ENCODE peak calls at places on chromosomes 4 and X, in eight cellular contexts. J is K562, C is H1, X is endothelial cell of umbilical vein, O is HepG2, P is HCT116, F is GM12878, I is A549. E is an unnamed sample. For H3K4me1, the result is how much of the 10 kb centered on the place peaks cover.

GRCh38 chr4:156946508-156947197 is 24.9 kb downstream of the PDGFC start:
- DNase-seq in P (peak), C (no peak), J (no peak), O (no peak), F (no peak), I (peak), X (peak), E (no peak)

GRCh38 chrX:48938721-48939416 is 18.5 kb downstream of the OTUD5 start:
- DNase-seq in O (no peak), F (peak), J (no peak), P (no peak), X (no peak), C (no peak), I (no peak), E (no peak)

GRCh38 chr4:158519226-158519625 is 2.5 kb upstream of the RXFP1 start:
- DNase-seq in J (no peak), I (no peak), P (no peak), O (no peak), C (no peak), X (no peak), F (no peak), E (no peak)

GRCh38 chrX:63686878-63687714 is 97.9 kb downstream of the ARHGEF9 start:
- DNase-seq in C (peak), X (peak), P (peak), O (peak), I (peak), F (peak), J (peak), E (peak)

GRCh38 chr4:164293776-164294175 is 460.2 kb upstream of the SMIM31 start:
- DNase-seq in I (no peak), X (no peak), P (no peak), F (no peak), C (no peak), O (no peak), J (no peak), E (no peak)

GRCh38 chrX:83771664-83772063 is 89.3 kb upstream of the CYLC1 start:
- DNase-seq in J (no peak), P (no peak), F (no peak), I (no peak), C (no peak), X (no peak), O (no peak), E (no peak)

GRCh38 chr4:6277139-6277802 is 7.6 kb downstream of the WFS1 start:
- DNase-seq in F (no peak), P (no peak), X (no peak), O (peak), C (no peak), I (no peak), J (no peak), E (no peak)

GRCh38 chr4:151676301-151676700 is 84.5 kb downstream of the GATB start:
- DNase-seq in X (peak), C (no peak), P (peak), I (no peak), F (no peak), J (no peak), O (no peak), E (no peak)

GRCh38 chrX:3360881-3361280 is 14.4 kb upstream of the MXRA5 start:
- DNase-seq in J (no peak), P (no peak), I (no peak), C (no peak), X (no peak), F (no peak), O (no peak), E (no peak)

GRCh38 chr4:164768516-164768915 is 14.6 kb downstream of the SMIM31 start:
- DNase-seq in O (no peak), X (no peak), P (peak), I (no peak), C (no peak), J (no peak), F (no peak), E (no peak)

GRCh38 chrX:120207009-120207610 is 43.5 kb upstream of the ZBTB33 start:
- DNase-seq in X (no peak), F (no peak), J (no peak), P (no peak), I (no peak), C (no peak), O (no peak), E (no peak)

GRCh38 chr4:71333960-71334951 is 4.6 kb upstream of the SLC4A4 start:
- DNase-seq in J (no peak), F (no peak), O (no peak), P (no peak), C (no peak), X (no peak), I (no peak), E (no peak)

GRCh38 chr4:53852343-53852742 is 212.1 kb downstream of the CHIC2 start:
- DNase-seq in P (no peak), I (no peak), C (no peak), X (no peak), F (no peak), O (no peak), J (no peak), E (no peak)

GRCh38 chrX:152897216-152898144 is at the start of gene ZNF185:
- DNase-seq in C (peak), O (no peak), F (no peak), I (peak), P (no peak), X (peak), J (no peak), E (peak)

GRCh38 chr4:53532521-53532920 is 58.8 kb downstream of the LNX1 start:
- DNase-seq in J (no peak), C (no peak), X (no peak), O (no peak), F (no peak), I (no peak), P (no peak), E (no peak)

GRCh38 chr4:4689694-4690440 is 148.0 kb upstream of the STX18 start:
- DNase-seq in X (no peak), C (no peak), O (no peak), I (no peak), P (no peak), F (peak), J (no peak), E (no peak)

GRCh38 chr4:11503166-11503565 is 74.5 kb upstream of the HS3ST1 start:
- DNase-seq in X (no peak), F (no peak), I (no peak), J (no peak), C (no peak), P (no peak), O (no peak), E (no peak)

GRCh38 chr4:18366762-18367358 is 345.3 kb upstream of the LCORL start:
- DNase-seq in P (no peak), I (no peak), F (peak), J (peak), O (peak), C (no peak), X (peak), E (peak)

GRCh38 chrX:153944140-153944799 is at the start of gene RENBP:
- DNase-seq in I (no peak), C (no peak), P (no peak), J (peak), O (no peak), X (no peak), F (no peak), E (peak)

GRCh38 chrX:154534526-154535322 is 11.9 kb downstream of the G6PD start:
- DNase-seq in X (peak), C (peak), F (peak), I (peak), O (peak), J (peak), P (peak), E (peak)

GRCh38 chrX:154734101-154734781 is 16.6 kb downstream of the GAB3 start:
- DNase-seq in I (no peak), J (peak), F (no peak), X (peak), C (no peak), P (no peak), O (no peak), E (no peak)

GRCh38 chrX:77597090-77597489 is 149.9 kb downstream of the FGF16 start:
- DNase-seq in J (no peak), P (no peak), O (no peak), X (peak), I (peak), F (no peak), C (no peak), E (peak)

GRCh38 chr4:42172921-42173320 is 20.5 kb upstream of the BEND4 start:
- DNase-seq in F (no peak), J (no peak), C (no peak), I (no peak), X (no peak), O (no peak), P (no peak), E (no peak)

GRCh38 chr4:143335979-143336827 is 473 bp upstream of the GAB1 start:
- DNase-seq in F (no peak), X (peak), J (peak), I (peak), O (peak), P (no peak), C (peak), E (peak)

GRCh38 chr4:169062861-169063197 is 52.8 kb upstream of the CBR4 start:
- DNase-seq in O (peak), P (no peak), C (no peak), I (no peak), X (no peak), F (no peak), J (no peak), E (no peak)

GRCh38 chrX:133134282-133134681 is 37.4 kb upstream of the USP26 start:
- DNase-seq in J (no peak), O (no peak), I (no peak), X (no peak), C (no peak), P (no peak), F (no peak), E (no peak)

GRCh38 chr4:168748807-168749206 is 252.0 kb downstream of the PALLD start:
- DNase-seq in I (no peak), C (no peak), X (no peak), J (no peak), P (no peak), F (no peak), O (no peak), E (no peak)

GRCh38 chr4:8346838-8347605 is 77.5 kb downstream of the HTRA3 start:
- DNase-seq in F (no peak), X (peak), C (no peak), O (no peak), P (no peak), J (no peak), I (no peak), E (peak)

GRCh38 chrX:154445776-154446175 is 1.8 kb downstream of the FAM50A start:
- DNase-seq in J (no peak), O (no peak), X (no peak), F (no peak), C (no peak), I (no peak), P (no peak), E (no peak)

GRCh38 chrX:54808605-54809483 is 1.3 kb downstream of the MAGED2 start:
- DNase-seq in X (peak), P (peak), F (peak), C (peak), I (peak), J (peak), O (peak), E (peak)

GRCh38 chr4:153538408-153539057 is 72.4 kb downstream of the TMEM131L start:
- DNase-seq in C (no peak), O (no peak), X (no peak), F (no peak), J (no peak), I (no peak), P (no peak), E (peak)

GRCh38 chrX:56968980-56969379 is 26.4 kb downstream of the SPIN3 start:
- DNase-seq in J (no peak), I (no peak), X (no peak), O (no peak), C (no peak), P (no peak), F (no peak), E (no peak)

GRCh38 chrX:56963377-56963776 is 32.0 kb downstream of the SPIN3 start:
- DNase-seq in F (no peak), P (no peak), X (no peak), C (no peak), O (no peak), I (no peak), J (no peak), E (no peak)
- TF ChIP-seq MAX in F (no peak), P (no peak), X (no peak), C (no peak), O (no peak), I (no peak), J (no peak), E (no peak)

GRCh38 chr4:38574559-38575333 is 89.3 kb upstream of the KLF3 start:
- DNase-seq in F (no peak), J (no peak), O (no peak), P (no peak), X (no peak), I (no peak), C (no peak), E (no peak)
- H3K4me2 ChIP-seq in F (no peak), J (no peak), O (no peak), P (no peak), X (no peak), I (no peak), C (no peak), E (no peak)

DNA sequence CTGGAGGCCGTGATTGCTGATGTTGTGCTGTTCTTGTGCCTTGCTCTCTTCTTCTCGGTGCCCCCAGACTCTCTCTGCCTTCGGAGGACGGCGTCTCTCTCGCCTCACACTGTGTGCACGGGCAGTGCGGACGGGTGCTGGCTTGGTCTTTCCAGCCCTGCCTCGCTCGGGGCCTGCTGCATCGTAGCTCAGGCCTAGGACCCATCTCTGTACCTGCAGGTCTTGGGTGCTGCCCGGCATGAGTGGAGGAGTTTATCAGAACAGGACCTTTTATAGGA is 18.2 kb downstream of the RGS12 start:
- DNase-seq in P (no peak), I (no peak), F (no peak), C (no peak), J (no peak), X (no peak), O (no peak), E (no peak)
- H3K4me1 ChIP-seq in P (under half), I (under half), F (under half), C (under half), J (under half), X (under half), O (under half), E (under half)

GRCh38 chr4:99808260-99808857 is 8.3 kb upstream of the DAPP1 start:
- DNase-seq in J (peak), I (peak), X (peak), P (peak), C (peak), F (no peak), O (peak), E (peak)
- TF ChIP-seq MAX in J (no peak), I (no peak), X (no peak), P (no peak), C (no peak), F (no peak), O (no peak), E (no peak)

DNA sequence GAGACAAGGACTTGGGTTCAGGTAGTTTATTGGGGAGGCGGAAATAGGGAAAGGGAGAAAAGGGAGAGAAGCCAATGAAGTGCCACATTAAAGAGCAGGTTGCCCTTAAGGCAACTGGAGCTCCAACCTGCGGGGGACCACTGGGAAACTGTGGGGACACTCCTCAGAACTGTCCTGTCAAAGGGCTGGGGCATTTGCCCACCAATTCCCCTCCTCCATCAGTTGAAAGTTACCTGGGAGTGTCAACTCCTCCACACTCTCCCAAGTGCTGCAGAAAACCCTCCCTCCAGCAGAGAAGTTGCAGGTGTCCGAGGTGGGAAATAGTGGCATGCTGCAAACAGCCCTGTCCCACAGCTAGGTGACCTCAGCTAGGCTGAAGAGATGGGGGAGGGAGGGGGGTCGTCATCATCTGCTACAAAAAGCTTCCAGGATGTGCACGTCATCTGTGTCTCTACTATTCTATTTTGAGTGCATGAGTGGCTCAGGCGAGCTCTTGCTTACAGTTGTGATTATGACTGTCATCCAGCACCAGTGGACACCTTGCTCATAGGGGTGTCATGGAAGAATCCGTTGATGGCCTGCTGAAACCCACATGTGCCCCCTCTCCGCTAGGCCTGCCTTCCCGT is 41.5 kb upstream of the XPNPEP2 start:
- DNase-seq in J (no peak), C (no peak), F (no peak), X (no peak), O (no peak), P (no peak), I (no peak), E (no peak)
- H3K4me2 ChIP-seq in J (no peak), C (peak), F (no peak), X (no peak), O (no peak), P (no peak), I (peak), E (no peak)

DNA sequence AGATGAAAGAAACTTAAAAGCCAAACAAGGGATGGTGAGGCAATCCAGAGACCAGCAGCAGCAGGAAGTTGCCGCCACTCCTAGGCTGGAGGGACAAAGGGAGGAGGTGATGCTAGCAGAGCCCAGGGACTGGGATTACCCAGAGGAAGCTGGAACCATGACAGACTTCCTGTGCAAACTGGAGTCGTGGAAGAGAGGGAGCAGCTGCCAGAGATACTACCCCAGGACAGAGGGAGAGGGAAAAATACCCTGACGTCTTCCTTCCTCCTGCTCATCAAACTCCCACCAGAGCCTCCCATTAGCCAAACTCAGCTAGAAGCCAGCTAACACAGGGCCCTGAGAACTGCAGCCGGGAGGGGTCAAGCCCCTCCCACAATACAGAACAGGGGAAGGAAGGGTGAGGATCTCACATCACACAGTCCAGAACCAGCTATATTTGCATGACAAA is 101.2 kb upstream of the KLF3 start:
- DNase-seq in O (peak), I (no peak), F (no peak), J (no peak), C (no peak), P (no peak), X (peak), E (peak)
- H3K4me1 ChIP-seq in O (half or more), I (under half), F (under half), J (under half), C (under half), P (under half), X (under half), E (under half)

GRCh38 chrX:85964744-85965143 is 82.6 kb downstream of the CHM start:
- DNase-seq in O (no peak), C (no peak), X (no peak), I (no peak), F (no peak), J (no peak), P (no peak), E (no peak)

GRCh38 chrX:85963736-85964135 is 83.6 kb downstream of the CHM start:
- DNase-seq in P (no peak), F (no peak), C (no peak), J (no peak), I (peak), O (peak), X (peak), E (no peak)
- TF ChIP-seq MAX in P (no peak), F (no peak), C (no peak), J (no peak), I (no peak), O (no peak), X (no peak), E (peak)

DNA sequence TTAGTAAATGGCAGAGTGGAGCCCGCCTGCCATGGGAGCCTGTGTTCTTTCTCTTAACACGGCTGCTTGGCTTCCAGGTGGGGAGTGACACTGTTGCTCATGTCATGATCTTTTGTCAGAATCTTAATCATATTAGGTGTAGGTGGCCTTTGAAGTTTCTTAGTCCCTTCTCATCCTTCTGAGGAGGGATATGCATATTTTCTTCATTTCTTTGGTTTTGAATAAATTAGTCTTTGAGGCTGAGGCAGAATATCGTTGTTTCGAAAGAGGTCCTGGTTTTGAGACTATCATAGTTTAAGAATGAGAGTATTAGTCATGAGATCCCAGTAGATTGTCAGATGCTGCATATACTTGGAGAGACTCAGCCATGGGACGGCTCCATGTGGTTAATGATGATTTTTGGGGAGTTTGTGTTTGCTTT is 28.9 kb downstream of the SNX25 start:
- DNase-seq in F (no peak), X (no peak), P (no peak), C (no peak), J (no peak), I (no peak), O (no peak), E (no peak)
- H3K4me2 ChIP-seq in F (no peak), X (no peak), P (no peak), C (no peak), J (no peak), I (no peak), O (no peak), E (no peak)

GRCh38 chr4:87049508-87049907 is 114.7 kb downstream of the AFF1 start:
- DNase-seq in P (no peak), C (no peak), X (peak), O (no peak), F (no peak), J (no peak), I (no peak), E (no peak)
- H3K4me1 ChIP-seq in P (under half), C (under half), X (under half), O (under half), F (under half), J (under half), I (under half), E (under half)

GRCh38 chr4:148883891-148884290 is 441.7 kb upstream of the NR3C2 start:
- DNase-seq in F (no peak), O (no peak), I (no peak), C (no peak), J (no peak), P (no peak), X (no peak), E (no peak)
- TF ChIP-seq MAX in F (no peak), O (no peak), I (no peak), C (no peak), J (no peak), P (no peak), X (no peak), E (no peak)